ENCODE peak calls at places on chromosomes 6 and 20, in ten cellular contexts. L is IMR-90, V is ascending aorta, D is mucosa of descending colon, X is hepatocyte, I is SK-N-SH, E is Peyer's patch, N is lower lobe of right lung, G is testis, U is heart right ventricle. O is an unnamed sample.

GRCh38 chr6:17865798-17866725 is 121.4 kb downstream of the KIF13A start:
- DNase-seq in I (no peak), D (peak; percentile 24), X (peak; percentile 79), G (no peak), V (peak; percentile 96), N (no peak), E (no peak), L (peak; percentile 95), U (peak; percentile 40), O (peak; percentile 50)

GRCh38 chr6:111484655-111484974 is 1.6 kb upstream of the REV3L start:
- DNase-seq in L (peak; percentile 11), X (no peak), U (no peak), N (no peak), I (no peak), E (no peak), G (no peak), V (no peak), D (peak; percentile 17), O (no peak)

GRCh38 chr20:50551288-50551687 is 41.1 kb downstream of the PTPN1 start:
- DNase-seq in L (peak; percentile 36), V (no peak), D (no peak), X (no peak), N (no peak), U (no peak), G (no peak), I (no peak), E (no peak), O (no peak)

GRCh38 chr6:77245026-77245425 is 218.3 kb downstream of the HTR1B start:
- DNase-seq in V (no peak), N (no peak), D (no peak), G (no peak), L (no peak), U (no peak), X (no peak), I (no peak), E (no peak), O (no peak)

GRCh38 chr6:71326611-71327010 is 38.0 kb downstream of the OGFRL1 start:
- DNase-seq in V (no peak), U (no peak), N (no peak), L (no peak), G (no peak), X (no peak), E (no peak), I (no peak), D (no peak), O (no peak)

GRCh38 chr6:99613705-99614429 is 7.2 kb downstream of the PRDM13 start:
- DNase-seq in X (peak; percentile 32), N (peak; percentile 46), V (no peak), L (no peak), G (no peak), I (peak; percentile 60), U (no peak), E (peak; percentile 56), D (no peak), O (no peak)

GRCh38 chr6:14758421-14759043 is 487.3 kb upstream of the JARID2 start:
- DNase-seq in D (no peak), I (no peak), G (no peak), U (no peak), X (peak; percentile 21), E (no peak), L (peak; percentile 30), V (no peak), N (peak; percentile 56), O (no peak)

GRCh38 chr6:70411948-70412796 is 1.1 kb upstream of the FAM135A start:
- DNase-seq in G (no peak), V (no peak), E (peak; percentile 48), U (no peak), D (peak; percentile 59), X (no peak), L (no peak), I (no peak), N (no peak), O (peak; percentile 25)

GRCh38 chr20:31721408-31722332 is 998 bp downstream of the BCL2L1 start:
- DNase-seq in N (peak; percentile 53), E (peak; percentile 68), G (no peak), U (peak; percentile 40), V (peak; percentile 66), L (no peak), D (peak; percentile 43), I (no peak), X (no peak), O (no peak)

GRCh38 chr6:132466952-132467351 is 46.0 kb downstream of the STX7 start:
- DNase-seq in L (peak; percentile 78), U (no peak), D (no peak), G (no peak), V (no peak), E (no peak), X (no peak), N (no peak), I (no peak), O (no peak)

GRCh38 chr6:161163466-161164181 is 110.2 kb downstream of the AGPAT4 start:
- DNase-seq in E (no peak), X (no peak), I (no peak), D (no peak), L (no peak), U (no peak), G (no peak), V (no peak), N (no peak), O (no peak)

GRCh38 chr6:41558033-41558807 is 12.0 kb downstream of the FOXP4 start:
- DNase-seq in U (no peak), X (no peak), E (no peak), V (no peak), N (no peak), G (no peak), I (no peak), D (no peak), L (peak; percentile 18), O (no peak)

DNA sequence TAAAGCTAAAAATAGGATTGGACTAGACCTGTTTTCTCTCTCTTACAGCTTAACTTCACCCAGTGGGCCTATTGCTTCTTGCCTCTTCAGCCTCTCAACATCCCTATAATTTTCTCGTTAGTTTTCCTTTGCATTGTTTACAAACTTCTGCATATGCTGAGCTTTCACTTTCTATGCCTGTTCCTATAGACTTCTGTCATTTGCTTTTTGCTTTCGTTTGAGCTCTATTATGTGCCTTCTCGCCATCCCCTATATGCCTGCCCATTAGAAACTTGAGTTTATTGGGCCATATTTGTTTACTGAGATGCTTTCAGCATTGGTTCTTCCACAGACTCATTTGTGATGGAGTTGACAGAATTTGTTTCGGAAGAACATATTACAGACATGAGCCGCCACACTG is 40.9 kb downstream of the NCOA7 start:
- DNase-seq in D (no peak), G (no peak), E (no peak), N (no peak), X (no peak), V (no peak), I (no peak), L (no peak), U (no peak), O (no peak)
- H3K4me1 ChIP-seq in D (no peaks in the 10 kb centered on the region), G (peaks cover 20% of the 10 kb centered on the region), E (peaks cover 12% of the 10 kb centered on the region), N (peaks cover 61% of the 10 kb centered on the region), X (no peaks in the 10 kb centered on the region), V (peaks cover 6% of the 10 kb centered on the region), I (peaks cover 39% of the 10 kb centered on the region), L (peaks cover 2% of the 10 kb centered on the region), U (peaks cover 39% of the 10 kb centered on the region), O (no peaks in the 10 kb centered on the region)

GRCh38 chr6:39226606-39227300 is 2.5 kb downstream of the KCNK5 start:
- DNase-seq in E (no peak), X (no peak), N (no peak), V (no peak), U (no peak), I (no peak), G (no peak), D (peak; percentile 10), L (no peak), O (no peak)
- H3K4me3 ChIP-seq in E (no peak overlapping the region), X (peak overlapping the region; percentile 16), N (peak overlapping the region; percentile 72), V (no peak overlapping the region), U (no peak overlapping the region), I (no peak overlapping the region), G (no peak overlapping the region), D (no peak overlapping the region), L (no peak overlapping the region), O (no peak overlapping the region)

GRCh38 chr6:158124288-158124687 is 43.8 kb downstream of the SERAC1 start:
- DNase-seq in X (no peak), L (no peak), V (no peak), G (no peak), U (no peak), E (no peak), N (no peak), I (no peak), D (no peak), O (no peak)

GRCh38 chr6:158121335-158121734 is 46.7 kb downstream of the SERAC1 start:
- DNase-seq in X (no peak), D (no peak), E (no peak), U (no peak), L (no peak), I (no peak), G (no peak), V (no peak), N (no peak), O (peak; percentile 7)

GRCh38 chr6:158125271-158125670 is 42.8 kb downstream of the SERAC1 start:
- DNase-seq in L (no peak), E (no peak), U (no peak), G (no peak), V (no peak), D (no peak), I (no peak), X (no peak), N (no peak), O (no peak)

GRCh38 chr6:158122048-158122447 is 46.0 kb downstream of the SERAC1 start:
- DNase-seq in E (no peak), U (no peak), X (peak; percentile 26), D (peak; percentile 21), G (no peak), N (no peak), L (no peak), I (no peak), V (no peak), O (no peak)
- H3K36me3 ChIP-seq in E (no peaks in the 10 kb centered on the region), U (peaks cover 64% of the 10 kb centered on the region), X (no peaks in the 10 kb centered on the region), D (no peaks in the 10 kb centered on the region), G (no peaks in the 10 kb centered on the region), N (peaks cover 19% of the 10 kb centered on the region), L (peaks cover 11% of the 10 kb centered on the region), I (peaks cover 42% of the 10 kb centered on the region), V (peaks cover 30% of the 10 kb centered on the region), O (peaks cover 7% of the 10 kb centered on the region)

GRCh38 chr20:45359069-45359405 is 3.9 kb upstream of the SYS1 start:
- DNase-seq in I (no peak), U (no peak), G (peak; percentile 81), D (no peak), V (peak; percentile 90), N (peak; percentile 81), L (peak; percentile 44), E (no peak), X (no peak), O (peak; percentile 54)

GRCh38 chr20:45361794-45362193 is 1.2 kb upstream of the SYS1 start:
- DNase-seq in E (no peak), U (no peak), D (peak; percentile 8), N (no peak), X (no peak), I (no peak), V (no peak), L (no peak), G (peak; percentile 12), O (no peak)

GRCh38 chr20:45358282-45359068 is 4.5 kb upstream of the SYS1 start:
- DNase-seq in D (no peak), G (peak; percentile 88), I (no peak), N (peak; percentile 88), X (no peak), L (peak; percentile 73), U (peak; percentile 60), V (peak; percentile 94), E (no peak), O (no peak)

GRCh38 chr20:45362804-45363610 is at the start of gene SYS1:
- DNase-seq in I (peak; percentile 96), G (peak; percentile 98), X (peak; percentile 99), D (peak; percentile 99), N (peak; percentile 99), L (peak; percentile 98), V (peak; percentile 99), E (peak; percentile 99), U (peak; percentile 99), O (peak; percentile 100)

GRCh38 chr20:45359406-45360148 is 3.4 kb upstream of the SYS1 start:
- DNase-seq in E (no peak), N (no peak), I (no peak), X (peak; percentile 65), L (no peak), U (no peak), V (no peak), D (no peak), G (no peak), O (peak; percentile 87)
- H3K4me1 ChIP-seq in E (peaks cover 53% of the 10 kb centered on the region), N (peaks cover 64% of the 10 kb centered on the region), I (peaks cover 7% of the 10 kb centered on the region), X (peaks cover 28% of the 10 kb centered on the region), L (peaks cover 29% of the 10 kb centered on the region), U (peaks cover 58% of the 10 kb centered on the region), V (peaks cover 34% of the 10 kb centered on the region), D (peaks cover 37% of the 10 kb centered on the region), G (peaks cover 29% of the 10 kb centered on the region), O (peaks cover 47% of the 10 kb centered on the region)

O was measured in SJCRH30.